ENCODE peak calls at places on chromosomes 6 and 20, in five cellular contexts. E is HCT116, H is HepG2, W is SK-N-SH, T is GM12878. L is an unnamed sample.

GRCh38 chr20:50446351-50447101 is 63.7 kb upstream of the PTPN1 start:
- DNase-seq in E (no peak), H (peak), W (no peak), T (no peak), L (no peak)

GRCh38 chr20:63082308-63082938 is 75.7 kb upstream of the BHLHE23 start:
- DNase-seq in E (no peak), H (peak), W (no peak), T (no peak), L (peak)

GRCh38 chr6:44152109-44152461 is 6.5 kb upstream of the CAPN11 start:
- DNase-seq in E (no peak), H (no peak), W (no peak), T (no peak), L (no peak)

GRCh38 chr6:166553563-166554271 is 32.8 kb downstream of the RAMACL start:
- DNase-seq in E (no peak), H (no peak), W (no peak), T (no peak), L (no peak)

GRCh38 chr6:45685076-45685475 is 307.3 kb upstream of the SUPT3H start:
- DNase-seq in E (no peak), H (no peak), W (no peak), T (no peak), L (no peak)

GRCh38 chr6:98832282-98833100 is 1.9 kb upstream of the POU3F2 start:
- DNase-seq in E (no peak), H (no peak), W (peak), T (no peak), L (no peak)

GRCh38 chr6:32079566-32080290 is 29.4 kb downstream of the TNXB start:
- DNase-seq in E (no peak), H (no peak), W (no peak), T (no peak), L (no peak)

GRCh38 chr6:165825416-165825815 is 162.4 kb upstream of the PDE10A start:
- DNase-seq in E (no peak), H (no peak), W (no peak), T (no peak), L (no peak)

GRCh38 chr6:5081182-5081581 is 4.0 kb upstream of the PPP1R3G start:
- DNase-seq in E (no peak), H (no peak), W (no peak), T (no peak), L (no peak)

GRCh38 chr20:56875052-56875663 is 246.1 kb downstream of the TFAP2C start:
- DNase-seq in E (peak), H (no peak), W (no peak), T (no peak), L (no peak)

GRCh38 chr6:134035823-134036296 is 16.6 kb downstream of the SLC2A12 start:
- DNase-seq in E (peak), H (peak), W (no peak), T (peak), L (no peak)
- H3K9ac ChIP-seq in E (peak), H (no peak), W (no peak), T (no peak), L (no peak)

GRCh38 chr20:7996898-7997297 is 22.7 kb downstream of the TMX4 start:
- DNase-seq in E (no peak), H (no peak), W (no peak), T (no peak), L (no peak)
- TF ChIP-seq REST in E (no peak), H (no peak), W (no peak), T (no peak), L (no peak)

GRCh38 chr6:142842423-142843261 is 102.3 kb downstream of the HIVEP2 start:
- DNase-seq in E (no peak), H (peak), W (peak), T (peak), L (no peak)
- H3K9ac ChIP-seq in E (no peak), H (peak), W (peak), T (peak), L (no peak)

GRCh38 chr20:32526561-32526960 is 58.6 kb downstream of the NOL4L start:
- DNase-seq in E (no peak), H (no peak), W (no peak), T (no peak), L (no peak)
- TF ChIP-seq REST in E (no peak), H (no peak), W (no peak), T (no peak), L (no peak)

DNA sequence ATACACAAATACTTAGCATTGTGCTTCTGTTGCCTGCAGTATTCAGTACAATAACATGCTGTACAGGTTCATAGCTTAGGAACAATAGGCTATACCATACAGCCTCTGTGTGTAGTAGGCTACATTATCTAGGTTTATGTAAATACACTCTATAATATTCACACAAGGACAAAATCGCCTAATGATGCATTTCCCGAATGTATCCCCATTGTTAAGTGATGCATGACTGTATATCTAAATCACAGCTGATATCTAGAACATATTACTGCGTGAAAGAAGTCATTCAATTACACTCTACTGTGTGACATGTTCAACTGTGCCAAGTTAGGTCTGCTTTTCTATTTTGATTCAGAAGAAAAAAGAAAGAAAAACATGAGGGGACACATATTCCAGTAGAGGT is 633.5 kb downstream of the RFPL4B start:
- DNase-seq in E (no peak), H (no peak), W (no peak), T (no peak), L (no peak)
- H3K9ac ChIP-seq in E (no peak), H (no peak), W (no peak), T (no peak), L (no peak)

GRCh38 chr6:20335872-20336271 is 65.8 kb upstream of the E2F3 start:
- DNase-seq in E (no peak), H (no peak), W (no peak), T (no peak), L (no peak)

GRCh38 chr6:20340056-20340455 is 61.6 kb upstream of the E2F3 start:
- DNase-seq in E (no peak), H (no peak), W (no peak), T (no peak), L (no peak)

GRCh38 chr6:20338160-20338559 is 63.5 kb upstream of the E2F3 start:
- DNase-seq in E (no peak), H (no peak), W (no peak), T (no peak), L (no peak)

GRCh38 chr6:20341564-20341963 is 60.1 kb upstream of the E2F3 start:
- DNase-seq in E (no peak), H (no peak), W (no peak), T (no peak), L (no peak)

DNA sequence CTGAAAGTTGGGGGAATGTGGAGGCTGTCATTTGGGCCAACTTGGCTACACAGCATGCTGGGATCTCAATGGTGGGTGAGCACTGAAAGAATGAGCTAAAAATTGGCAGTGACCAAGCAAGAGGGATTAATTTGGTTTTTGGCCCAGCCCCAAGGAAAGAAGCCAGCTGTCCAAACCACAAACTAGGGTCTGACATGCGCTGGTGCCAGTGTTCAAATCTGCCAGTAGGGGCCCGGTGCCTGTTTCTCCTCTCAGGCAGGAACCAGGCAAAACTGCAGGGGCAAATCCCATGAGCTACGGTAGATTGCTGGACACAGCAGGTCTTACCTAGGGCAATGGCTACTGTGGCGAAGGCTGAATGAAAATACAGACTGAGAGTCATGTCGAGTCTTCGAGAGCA is 61.2 kb upstream of the E2F3 start:
- DNase-seq in E (no peak), H (no peak), W (no peak), T (no peak), L (no peak)
- TF ChIP-seq REST in E (no peak), H (no peak), W (no peak), T (no peak), L (no peak)

GRCh38 chr6:35036828-35037095 is 104.4 kb downstream of the TCP11 start:
- DNase-seq in E (no peak), H (no peak), W (no peak), T (no peak), L (no peak)

GRCh38 chr6:35033683-35034082 is 107.5 kb downstream of the TCP11 start:
- DNase-seq in E (no peak), H (no peak), W (no peak), T (no peak), L (no peak)

GRCh38 chr6:35035481-35036030 is 105.6 kb downstream of the TCP11 start:
- DNase-seq in E (no peak), H (no peak), W (no peak), T (no peak), L (no peak)

GRCh38 chr6:35036059-35036827 is 104.9 kb downstream of the TCP11 start:
- DNase-seq in E (no peak), H (no peak), W (no peak), T (no peak), L (no peak)

DNA sequence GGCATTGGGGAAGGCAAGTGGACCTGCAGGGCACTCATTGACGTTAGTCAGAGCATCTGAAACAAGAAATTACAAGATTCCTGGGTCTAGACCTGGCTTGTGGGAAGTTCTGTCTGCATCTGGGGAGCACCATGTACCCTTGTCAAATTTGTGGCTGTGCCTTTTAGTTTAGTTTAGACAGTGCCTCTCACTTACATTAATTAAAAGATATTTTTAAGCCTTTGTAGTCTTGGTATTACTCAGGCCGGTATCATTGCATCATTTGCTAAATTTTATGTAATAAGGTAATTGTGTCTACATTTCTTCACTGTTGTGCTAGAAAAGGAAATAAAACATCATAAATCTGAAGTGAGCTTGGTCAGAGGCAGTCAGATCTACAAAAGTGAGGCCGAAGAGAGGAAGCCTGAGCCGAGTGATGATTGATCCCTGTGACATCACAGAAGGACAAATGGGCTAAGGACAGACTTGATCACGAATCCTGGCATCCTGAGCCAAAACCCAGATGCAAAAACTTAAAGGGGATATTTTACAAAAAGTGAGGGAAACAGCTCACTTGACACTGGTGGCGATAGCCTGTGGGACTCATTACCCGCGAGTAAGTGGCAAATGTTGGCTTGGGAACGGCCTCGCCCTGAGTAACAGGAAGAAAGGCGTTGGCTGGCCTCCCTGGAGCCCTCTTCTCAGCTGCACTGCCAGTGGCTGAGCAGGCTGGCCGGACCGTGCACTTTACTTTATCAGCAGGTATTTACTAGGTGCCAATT is 106.5 kb downstream of the TCP11 start:
- DNase-seq in E (no peak), H (no peak), W (no peak), T (no peak), L (no peak)
- H3K9ac ChIP-seq in E (no peak), H (no peak), W (no peak), T (no peak), L (no peak)

DNA sequence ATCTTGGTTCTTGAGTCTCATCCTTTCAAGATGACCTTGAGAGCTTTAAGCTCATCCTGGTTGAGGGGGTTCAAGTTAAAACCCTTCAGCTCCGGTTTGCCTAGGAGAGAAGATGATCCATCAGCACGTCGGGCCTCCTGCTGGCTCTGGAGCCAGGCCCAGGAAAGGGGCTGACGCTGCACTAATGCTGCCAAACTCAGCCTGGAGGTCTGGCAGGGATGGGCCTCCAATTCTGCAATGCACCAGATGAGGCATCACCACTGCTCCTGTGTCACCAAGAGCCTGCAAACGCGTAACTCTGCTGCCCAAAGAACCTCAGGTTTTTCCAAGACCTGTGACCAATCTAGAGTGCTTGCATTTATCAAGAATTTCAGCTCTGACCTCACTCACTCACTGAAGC is 6.1 kb downstream of the PDRG1 start:
- DNase-seq in E (no peak), H (no peak), W (no peak), T (no peak), L (no peak)
- TF ChIP-seq REST in E (no peak), H (no peak), W (no peak), T (no peak), L (no peak)